ENCODE peak calls at places on chromosome 18, in six cellular contexts. T, J, B, L, Z and O are unnamed samples.

GRCh38 chr18:78918707-78919106 is 60.9 kb upstream of the SALL3 start:
- DNase-seq in J (no peak), Z (no peak), L (no peak), T (no peak), B (no peak), O (no peak)

GRCh38 chr18:54223568-54224241 is 764 bp downstream of the MBD2 start:
- DNase-seq in Z (peak), J (peak), T (peak), L (peak), B (peak), O (peak)

GRCh38 chr18:293557-293956 is 25.7 kb upstream of the THOC1 start:
- DNase-seq in Z (no peak), T (peak), L (peak), J (no peak), B (no peak), O (no peak)

GRCh38 chr18:37611623-37612279 is 46.2 kb upstream of the CELF4 start:
- DNase-seq in J (no peak), L (no peak), Z (peak), B (no peak), T (no peak), O (no peak)

GRCh38 chr18:8081267-8081666 is 514.2 kb downstream of the PTPRM start:
- DNase-seq in T (no peak), L (no peak), Z (no peak), B (no peak), J (no peak), O (no peak)

GRCh38 chr18:68557183-68557582 is 157.7 kb downstream of the TMX3 start:
- DNase-seq in T (no peak), L (no peak), B (no peak), Z (no peak), J (no peak), O (no peak)

GRCh38 chr18:72086421-72086820 is 457.7 kb downstream of the CBLN2 start:
- DNase-seq in J (no peak), B (no peak), L (no peak), T (no peak), Z (no peak), O (no peak)

GRCh38 chr18:52992041-52992440 is 652.0 kb downstream of the DCC start:
- DNase-seq in T (no peak), B (peak), J (peak), L (no peak), Z (no peak), O (peak)

GRCh38 chr18:27135504-27136207 is 49.5 kb downstream of the CHST9 start:
- DNase-seq in B (no peak), L (no peak), J (no peak), T (no peak), Z (no peak), O (no peak)

GRCh38 chr18:55139307-55139706 is 180.0 kb upstream of the CCDC68 start:
- DNase-seq in Z (no peak), B (no peak), J (no peak), T (no peak), L (no peak), O (no peak)

GRCh38 chr18:42533010-42533409 is 578.0 kb downstream of the PIK3C3 start:
- DNase-seq in J (no peak), Z (no peak), T (no peak), L (no peak), B (no peak), O (no peak)

GRCh38 chr18:34729264-34729663 is 19.2 kb downstream of the DTNA start:
- DNase-seq in B (no peak), J (peak), L (no peak), T (peak), Z (no peak), O (peak)

GRCh38 chr18:69969491-69969890 is 21.8 kb upstream of the CD226 start:
- DNase-seq in J (no peak), B (no peak), Z (no peak), T (no peak), L (no peak), O (no peak)

GRCh38 chr18:69557246-69557781 is 156.6 kb downstream of the DOK6 start:
- DNase-seq in L (no peak), J (no peak), B (peak), T (no peak), Z (no peak), O (no peak)

GRCh38 chr18:58753976-58754375 is 82.7 kb downstream of the MALT1 start:
- DNase-seq in Z (no peak), T (no peak), J (no peak), B (no peak), L (peak), O (no peak)

GRCh38 chr18:12283666-12284065 is 24.4 kb upstream of the TUBB6 start:
- DNase-seq in J (no peak), Z (no peak), B (no peak), T (no peak), L (no peak), O (peak)

GRCh38 chr18:69267895-69268294 is 132.8 kb upstream of the DOK6 start:
- DNase-seq in T (no peak), J (no peak), Z (no peak), L (no peak), B (no peak), O (no peak)

GRCh38 chr18:66557091-66557490 is 46.8 kb downstream of the CDH19 start:
- DNase-seq in J (no peak), Z (no peak), T (no peak), B (no peak), L (no peak), O (no peak)

GRCh38 chr18:50011813-50012445 is 183.0 kb downstream of the MYO5B start:
- DNase-seq in L (peak), Z (no peak), B (no peak), T (peak), J (no peak), O (no peak)

GRCh38 chr18:46856975-46857374 is 60.3 kb downstream of the PIAS2 start:
- DNase-seq in T (peak), J (no peak), L (no peak), Z (no peak), B (no peak), O (no peak)

GRCh38 chr18:27599202-27599829 is 414.2 kb upstream of the CHST9 start:
- DNase-seq in Z (peak), B (peak), L (peak), J (peak), T (peak), O (peak)

GRCh38 chr18:50422286-50422898 is 47.5 kb downstream of the SKA1 start:
- DNase-seq in L (no peak), Z (no peak), T (no peak), J (no peak), B (no peak), O (no peak)

GRCh38 chr18:5571592-5571991 is 27.8 kb upstream of the EPB41L3 start:
- DNase-seq in Z (no peak), B (no peak), L (no peak), T (no peak), J (no peak), O (no peak)

GRCh38 chr18:79395308-79395640 is 456 bp upstream of the NFATC1 start:
- DNase-seq in L (no peak), J (no peak), B (no peak), Z (no peak), T (no peak), O (no peak)

GRCh38 chr18:31863103-31863502 is 79.8 kb downstream of the TRAPPC8 start:
- DNase-seq in Z (no peak), T (no peak), L (no peak), B (no peak), J (no peak), O (no peak)

GRCh38 chr18:1848716-1849115 is 722.6 kb downstream of the METTL4 start:
- DNase-seq in Z (no peak), T (no peak), L (no peak), J (no peak), B (no peak), O (no peak)

GRCh38 chr18:9743200-9744016 is 35.3 kb downstream of the RAB31 start:
- DNase-seq in T (peak), J (peak), B (no peak), L (peak), Z (peak), O (peak)

GRCh38 chr18:57073516-57074187 is 73.2 kb upstream of the BOD1L2 start:
- DNase-seq in J (no peak), L (no peak), Z (no peak), T (no peak), B (no peak), O (no peak)

GRCh38 chr18:46892842-46893241 is 24.5 kb downstream of the PIAS2 start:
- DNase-seq in L (no peak), B (no peak), Z (no peak), J (no peak), T (no peak), O (no peak)

GRCh38 chr18:3388980-3389379 is 61.0 kb upstream of the TGIF1 start:
- DNase-seq in Z (no peak), L (no peak), J (no peak), B (no peak), T (no peak), O (no peak)

GRCh38 chr18:9846162-9846915 is 39.4 kb upstream of the TXNDC2 start:
- DNase-seq in B (no peak), Z (no peak), L (peak), J (no peak), T (no peak), O (peak)

GRCh38 chr18:3427944-3428343 is 22.0 kb upstream of the TGIF1 start:
- DNase-seq in Z (no peak), T (no peak), L (no peak), J (no peak), B (no peak), O (no peak)

GRCh38 chr18:64966667-64967066 is 784.1 kb upstream of the CDH7 start:
- DNase-seq in Z (no peak), T (peak), B (peak), L (no peak), J (peak), O (no peak)

DNA sequence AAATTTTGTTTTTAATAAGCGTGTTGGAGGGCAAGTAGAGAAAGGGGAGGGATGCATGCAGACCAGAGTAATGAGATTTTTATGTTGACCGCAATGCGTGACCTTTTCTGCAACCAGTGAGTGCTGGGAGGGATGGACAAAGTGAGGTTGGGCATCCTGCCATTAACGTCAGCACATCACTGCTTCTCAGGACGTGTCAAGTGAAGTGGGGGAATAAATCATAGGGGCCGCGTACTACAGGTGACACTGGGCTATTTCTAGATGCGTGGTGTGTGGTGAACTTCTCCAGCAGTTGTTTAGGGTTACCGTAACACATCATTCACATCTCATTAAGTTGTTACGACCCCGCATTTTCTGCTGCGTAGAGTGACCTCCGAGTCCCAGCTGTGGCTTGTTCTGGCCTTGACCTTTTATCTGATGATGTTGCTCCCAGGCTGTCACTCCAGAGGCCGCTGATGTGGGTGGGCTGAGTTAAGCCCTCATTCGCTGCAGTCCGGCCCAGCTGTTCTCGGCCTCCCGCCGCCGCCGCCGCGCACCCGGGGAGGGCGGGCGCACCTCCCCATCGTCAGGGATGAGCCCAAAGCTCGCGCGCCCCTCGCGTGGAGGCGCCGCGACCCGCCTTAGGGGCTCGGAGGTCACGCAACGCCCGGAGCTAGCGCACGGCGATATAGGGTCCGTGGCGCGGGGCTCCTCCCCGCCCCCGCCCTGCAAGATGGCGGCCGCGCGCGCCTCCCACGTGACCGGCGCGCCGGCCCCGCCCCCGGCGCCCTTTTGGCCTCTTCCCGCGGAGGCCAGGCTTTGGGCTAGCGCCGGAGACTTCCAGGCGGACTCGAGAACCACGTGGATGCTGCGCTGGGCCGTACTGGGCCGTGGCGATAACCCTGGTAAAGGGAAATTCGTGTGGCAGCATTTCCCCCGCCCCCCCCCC is 3.5 kb downstream of the ZCCHC2 start:
- DNase-seq in L (peak), T (peak), Z (peak), J (peak), B (peak), O (peak)
- H2BK120ac ChIP-seq in L (peak), T (peak), Z (no peak), J (no peak), B (no peak), O (peak)

GRCh38 chr18:61388010-61388409 is 54.8 kb downstream of the CDH20 start:
- DNase-seq in J (no peak), L (peak), Z (no peak), B (no peak), T (no peak), O (no peak)
- H2AFZ ChIP-seq in J (no peak), L (no peak), Z (no peak), B (no peak), T (no peak), O (no peak)

DNA sequence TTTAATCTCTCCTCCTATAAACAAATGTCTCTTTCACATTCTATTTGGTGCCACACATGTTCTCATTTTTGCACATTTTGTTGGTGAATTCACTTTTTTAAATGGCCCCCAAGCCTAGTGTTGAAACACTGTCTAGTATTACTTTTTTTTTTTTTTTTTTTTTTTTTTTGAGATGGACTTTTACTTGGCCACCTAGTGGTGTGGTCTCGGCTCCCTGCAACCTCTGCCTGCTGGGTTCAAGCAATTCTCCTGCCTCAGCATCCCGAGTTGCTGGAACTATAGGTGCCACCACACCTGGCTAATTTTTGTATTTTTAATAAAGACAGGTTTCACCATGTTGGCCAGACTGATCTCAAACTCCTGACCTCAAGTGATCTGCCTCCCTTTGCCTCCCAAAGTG is 273.8 kb upstream of the SLC14A2 start:
- DNase-seq in J (no peak), L (no peak), T (no peak), B (no peak), Z (no peak), O (no peak)
- H2BK120ac ChIP-seq in J (no peak), L (no peak), T (no peak), B (no peak), Z (no peak), O (no peak)

GRCh38 chr18:32891130-32891529 is 118.3 kb upstream of the KLHL14 start:
- DNase-seq in B (no peak), J (no peak), T (no peak), L (no peak), Z (no peak), O (no peak)

GRCh38 chr18:32884543-32884942 is 111.7 kb upstream of the KLHL14 start:
- DNase-seq in L (no peak), J (no peak), T (no peak), B (no peak), Z (no peak), O (no peak)

GRCh38 chr18:32891797-32892196 is 119.0 kb upstream of the KLHL14 start:
- DNase-seq in J (no peak), B (no peak), Z (no peak), T (peak), L (no peak), O (no peak)

GRCh38 chr18:32889620-32890593 is 117.1 kb upstream of the KLHL14 start:
- DNase-seq in Z (peak), B (no peak), L (no peak), T (no peak), J (peak), O (no peak)

DNA sequence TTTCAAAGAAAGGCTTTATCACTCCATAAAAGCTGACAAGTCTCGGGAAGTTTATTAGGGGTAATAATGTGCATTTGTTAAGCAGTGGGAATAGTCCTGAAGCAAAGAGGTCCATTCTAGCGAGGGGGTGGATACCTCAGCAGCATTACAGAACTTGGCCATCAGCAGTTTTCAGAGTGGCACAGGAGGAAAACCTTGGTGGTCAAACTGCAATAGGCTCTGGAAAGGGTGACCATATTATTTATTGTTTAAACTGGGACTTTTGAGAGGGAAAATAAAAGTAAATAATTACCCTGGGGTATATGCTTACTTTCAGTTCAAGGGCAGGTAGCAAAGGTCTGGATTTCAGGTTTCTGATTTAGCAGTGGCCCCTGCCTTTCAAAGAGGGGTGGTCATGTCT is 115.5 kb upstream of the KLHL14 start:
- DNase-seq in L (no peak), Z (no peak), J (no peak), T (no peak), B (no peak), O (no peak)
- H2AFZ ChIP-seq in L (no peak), Z (no peak), J (no peak), T (no peak), B (no peak), O (no peak)

GRCh38 chr18:48538531-48539405 is at the start of gene CTIF:
- DNase-seq in L (peak), Z (peak), T (peak), J (peak), B (peak), O (peak)
- H2BK120ac ChIP-seq in L (peak), Z (peak), T (peak), J (no peak), B (no peak), O (peak)

GRCh38 chr18:33505798-33506197 is 65.3 kb upstream of the CCDC178 start:
- DNase-seq in J (no peak), L (no peak), Z (no peak), B (no peak), T (no peak), O (no peak)
- H2AFZ ChIP-seq in J (no peak), L (no peak), Z (no peak), B (no peak), T (no peak), O (no peak)